ENCODE peak calls at places on chromosomes 7 and 10, in six cellular contexts. One of them, this sample, is unnamed.

GRCh38 chr10:119104653-119105024 is 726 bp downstream of the DENND10 start:
- DNase-seq in WERI-Rb-1: peak
- DNase-seq in uterus: peak
- DNase-seq in fibroblast of mammary gland: no peak
- DNase-seq in bronchial epithelial cell: no peak
- DNase-seq in HL-60: peak
- DNase-seq in this sample: peak

GRCh38 chr10:80945267-80945880 is 407.7 kb downstream of the SH2D4B start:
- DNase-seq in HL-60: peak
- DNase-seq in WERI-Rb-1: peak
- DNase-seq in bronchial epithelial cell: peak
- DNase-seq in uterus: no peak
- DNase-seq in fibroblast of mammary gland: no peak
- DNase-seq in this sample: no peak

GRCh38 chr10:13099144-13099665 is 758 bp upstream of the OPTN start:
- DNase-seq in fibroblast of mammary gland: peak
- DNase-seq in HL-60: no peak
- DNase-seq in bronchial epithelial cell: peak
- DNase-seq in WERI-Rb-1: peak
- DNase-seq in uterus: peak
- DNase-seq in this sample: peak

GRCh38 chr10:43294241-43294658 is 27.4 kb upstream of the RASGEF1A start:
- DNase-seq in uterus: no peak
- DNase-seq in HL-60: no peak
- DNase-seq in WERI-Rb-1: no peak
- DNase-seq in bronchial epithelial cell: no peak
- DNase-seq in fibroblast of mammary gland: no peak
- DNase-seq in this sample: no peak

GRCh38 chr10:122162566-122163181 is 108.4 kb upstream of the BTBD16 start:
- DNase-seq in WERI-Rb-1: peak
- DNase-seq in fibroblast of mammary gland: no peak
- DNase-seq in bronchial epithelial cell: no peak
- DNase-seq in uterus: no peak
- DNase-seq in HL-60: no peak
- DNase-seq in this sample: no peak

GRCh38 chr10:62851449-62851848 is 35.3 kb upstream of the EGR2 start:
- DNase-seq in fibroblast of mammary gland: peak
- DNase-seq in uterus: no peak
- DNase-seq in WERI-Rb-1: no peak
- DNase-seq in bronchial epithelial cell: peak
- DNase-seq in HL-60: peak
- DNase-seq in this sample: peak

GRCh38 chr7:15603124-15603523 is 41.3 kb upstream of the AGMO start:
- DNase-seq in fibroblast of mammary gland: peak
- DNase-seq in WERI-Rb-1: no peak
- DNase-seq in HL-60: no peak
- DNase-seq in uterus: no peak
- DNase-seq in bronchial epithelial cell: peak
- DNase-seq in this sample: no peak

GRCh38 chr10:94287331-94287730 is 75.4 kb downstream of the NOC3L start:
- DNase-seq in uterus: no peak
- DNase-seq in HL-60: no peak
- DNase-seq in fibroblast of mammary gland: no peak
- DNase-seq in WERI-Rb-1: no peak
- DNase-seq in bronchial epithelial cell: no peak
- DNase-seq in this sample: peak

GRCh38 chr7:3597243-3597642 is 296.2 kb downstream of the SDK1 start:
- DNase-seq in bronchial epithelial cell: no peak
- DNase-seq in fibroblast of mammary gland: no peak
- DNase-seq in uterus: no peak
- DNase-seq in HL-60: no peak
- DNase-seq in WERI-Rb-1: no peak
- DNase-seq in this sample: no peak

GRCh38 chr7:142913051-142913450 is 20.5 kb downstream of the TRPV5 start:
- DNase-seq in uterus: no peak
- DNase-seq in HL-60: no peak
- DNase-seq in fibroblast of mammary gland: no peak
- DNase-seq in bronchial epithelial cell: no peak
- DNase-seq in WERI-Rb-1: no peak
- DNase-seq in this sample: no peak

GRCh38 chr7:110090113-110090820 is 1000.7 kb upstream of the LRRN3 start:
- DNase-seq in uterus: no peak
- DNase-seq in HL-60: peak
- DNase-seq in fibroblast of mammary gland: peak
- DNase-seq in bronchial epithelial cell: peak
- DNase-seq in WERI-Rb-1: no peak
- DNase-seq in this sample: peak

GRCh38 chr7:47520408-47520807 is 61.5 kb downstream of the TNS3 start:
- DNase-seq in HL-60: no peak
- DNase-seq in fibroblast of mammary gland: peak
- DNase-seq in uterus: peak
- DNase-seq in WERI-Rb-1: no peak
- DNase-seq in bronchial epithelial cell: no peak
- DNase-seq in this sample: peak

GRCh38 chr10:48711830-48712229 is 27.2 kb downstream of the WDFY4 start:
- DNase-seq in bronchial epithelial cell: no peak
- DNase-seq in HL-60: no peak
- DNase-seq in uterus: no peak
- DNase-seq in WERI-Rb-1: no peak
- DNase-seq in fibroblast of mammary gland: no peak
- DNase-seq in this sample: no peak

GRCh38 chr10:62083413-62083794 is 181.9 kb downstream of the ARID5B start:
- DNase-seq in uterus: no peak
- DNase-seq in WERI-Rb-1: no peak
- DNase-seq in bronchial epithelial cell: peak
- DNase-seq in HL-60: no peak
- DNase-seq in fibroblast of mammary gland: peak
- DNase-seq in this sample: peak

GRCh38 chr7:38731195-38731594 is 100.0 kb upstream of the AMPH start:
- DNase-seq in HL-60: no peak
- DNase-seq in fibroblast of mammary gland: peak
- DNase-seq in WERI-Rb-1: no peak
- DNase-seq in uterus: no peak
- DNase-seq in bronchial epithelial cell: peak
- DNase-seq in this sample: peak

GRCh38 chr7:44386139-44386913 is 60.9 kb upstream of the CAMK2B start:
- DNase-seq in uterus: no peak
- DNase-seq in bronchial epithelial cell: no peak
- DNase-seq in fibroblast of mammary gland: peak
- DNase-seq in HL-60: no peak
- DNase-seq in WERI-Rb-1: no peak
- DNase-seq in this sample: peak

GRCh38 chr7:1494866-1495563 is 9.2 kb downstream of the INTS1 start:
- DNase-seq in uterus: no peak
- DNase-seq in HL-60: no peak
- DNase-seq in bronchial epithelial cell: no peak
- DNase-seq in WERI-Rb-1: no peak
- DNase-seq in fibroblast of mammary gland: no peak
- DNase-seq in this sample: no peak

GRCh38 chr7:34759477-34760125 is 101.6 kb downstream of the NPSR1 start:
- DNase-seq in uterus: no peak
- DNase-seq in fibroblast of mammary gland: peak
- DNase-seq in bronchial epithelial cell: peak
- DNase-seq in HL-60: no peak
- DNase-seq in WERI-Rb-1: peak
- DNase-seq in this sample: peak

GRCh38 chr7:56092789-56093531 is at the start of gene PHKG1:
- DNase-seq in HL-60: no peak
- DNase-seq in uterus: peak
- DNase-seq in fibroblast of mammary gland: peak
- DNase-seq in bronchial epithelial cell: peak
- DNase-seq in WERI-Rb-1: peak
- DNase-seq in this sample: peak

GRCh38 chr7:106862317-106863183 is 2.5 kb upstream of the PIK3CG start:
- DNase-seq in bronchial epithelial cell: no peak
- DNase-seq in HL-60: peak
- DNase-seq in fibroblast of mammary gland: peak
- DNase-seq in WERI-Rb-1: no peak
- DNase-seq in uterus: no peak
- DNase-seq in this sample: peak

GRCh38 chr10:83078645-83079044 is 1060.7 kb upstream of the GHITM start:
- DNase-seq in fibroblast of mammary gland: no peak
- DNase-seq in WERI-Rb-1: no peak
- DNase-seq in uterus: no peak
- DNase-seq in HL-60: no peak
- DNase-seq in bronchial epithelial cell: no peak
- DNase-seq in this sample: no peak

GRCh38 chr10:132516771-132517725 is 20.5 kb upstream of the INPP5A start:
- DNase-seq in bronchial epithelial cell: peak
- DNase-seq in WERI-Rb-1: peak
- DNase-seq in fibroblast of mammary gland: peak
- DNase-seq in uterus: peak
- DNase-seq in HL-60: no peak
- DNase-seq in this sample: peak

DNA sequence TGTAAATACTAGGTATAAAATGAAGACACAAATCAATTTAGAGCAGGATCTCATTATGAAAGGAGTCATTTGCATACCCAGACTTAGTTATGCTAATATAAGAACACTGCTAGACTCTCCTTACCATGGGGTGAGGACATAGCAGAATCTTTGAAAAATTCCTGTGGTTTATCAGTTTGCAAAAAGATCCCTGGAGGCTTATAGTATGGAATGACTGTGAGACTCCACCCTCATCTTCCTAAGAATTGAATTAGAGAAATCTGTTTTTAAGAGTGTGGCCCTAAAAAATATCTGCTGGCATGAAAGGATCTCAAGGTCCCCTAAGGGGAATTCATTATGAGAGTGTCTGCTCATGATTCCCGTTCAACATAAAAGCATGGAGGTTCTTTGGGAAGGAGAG is 63.2 kb downstream of the WNT2 start:
- DNase-seq in bronchial epithelial cell: peak
- DNase-seq in fibroblast of mammary gland: peak
- DNase-seq in HL-60: no peak
- DNase-seq in uterus: no peak
- DNase-seq in WERI-Rb-1: no peak
- DNase-seq in this sample: peak
- H3K4me3 ChIP-seq in bronchial epithelial cell: no peak
- H3K4me3 ChIP-seq in fibroblast of mammary gland: no peak
- H3K4me3 ChIP-seq in HL-60: no peak
- H3K4me3 ChIP-seq in uterus: no peak
- H3K4me3 ChIP-seq in WERI-Rb-1: no peak
- H3K4me3 ChIP-seq in this sample: no peak

DNA sequence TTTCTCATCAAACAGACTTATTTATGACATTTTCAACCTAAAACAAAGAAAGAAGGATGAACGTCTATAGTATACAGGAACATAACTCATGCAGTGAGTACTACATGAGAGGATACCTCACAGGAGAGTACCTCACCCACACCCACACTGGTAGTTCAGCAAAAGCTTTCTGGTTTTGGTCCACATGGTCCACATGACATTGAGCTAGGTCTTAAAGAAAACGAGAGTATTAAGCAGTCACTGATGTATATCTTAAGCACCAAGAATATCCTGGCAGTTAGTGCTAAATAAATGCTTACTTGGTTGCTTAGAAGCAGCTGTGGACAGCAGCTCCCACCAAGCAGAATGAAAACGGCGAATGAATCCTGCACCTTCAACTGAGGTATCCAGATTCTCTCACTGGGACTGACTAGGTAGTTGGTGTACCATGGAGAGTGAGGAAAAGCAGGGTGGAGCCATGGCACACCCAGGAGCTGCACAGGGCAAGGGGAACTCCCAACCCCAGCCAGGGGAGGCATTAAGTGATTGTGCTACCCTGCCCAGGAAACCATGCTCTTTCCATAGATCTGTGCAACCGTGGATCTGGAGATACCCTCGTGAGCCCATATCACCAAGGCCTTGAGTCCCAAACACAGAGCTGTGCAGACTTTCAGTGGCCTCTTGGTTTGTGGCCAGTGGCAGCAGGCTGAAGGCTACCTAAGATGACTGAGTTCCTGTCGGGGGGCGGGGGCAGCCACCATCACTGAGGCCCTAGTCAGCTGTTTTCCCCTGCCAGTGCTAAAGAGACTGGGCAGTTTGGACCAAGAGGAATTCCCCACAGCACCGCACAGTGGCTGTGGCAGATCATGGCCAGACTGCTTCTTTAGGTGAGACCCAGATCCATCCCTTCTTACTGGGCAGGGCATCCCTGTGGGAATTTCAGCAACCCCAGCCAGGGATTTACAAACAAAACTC is 143.4 kb downstream of the SGMS1 start:
- DNase-seq in fibroblast of mammary gland: no peak
- DNase-seq in WERI-Rb-1: no peak
- DNase-seq in bronchial epithelial cell: no peak
- DNase-seq in uterus: no peak
- DNase-seq in HL-60: no peak
- DNase-seq in this sample: no peak
- TF ChIP-seq CTCF in fibroblast of mammary gland: no peak
- TF ChIP-seq CTCF in WERI-Rb-1: no peak
- TF ChIP-seq CTCF in bronchial epithelial cell: no peak
- TF ChIP-seq CTCF in uterus: no peak
- TF ChIP-seq CTCF in HL-60: no peak
- TF ChIP-seq CTCF in this sample: no peak

DNA sequence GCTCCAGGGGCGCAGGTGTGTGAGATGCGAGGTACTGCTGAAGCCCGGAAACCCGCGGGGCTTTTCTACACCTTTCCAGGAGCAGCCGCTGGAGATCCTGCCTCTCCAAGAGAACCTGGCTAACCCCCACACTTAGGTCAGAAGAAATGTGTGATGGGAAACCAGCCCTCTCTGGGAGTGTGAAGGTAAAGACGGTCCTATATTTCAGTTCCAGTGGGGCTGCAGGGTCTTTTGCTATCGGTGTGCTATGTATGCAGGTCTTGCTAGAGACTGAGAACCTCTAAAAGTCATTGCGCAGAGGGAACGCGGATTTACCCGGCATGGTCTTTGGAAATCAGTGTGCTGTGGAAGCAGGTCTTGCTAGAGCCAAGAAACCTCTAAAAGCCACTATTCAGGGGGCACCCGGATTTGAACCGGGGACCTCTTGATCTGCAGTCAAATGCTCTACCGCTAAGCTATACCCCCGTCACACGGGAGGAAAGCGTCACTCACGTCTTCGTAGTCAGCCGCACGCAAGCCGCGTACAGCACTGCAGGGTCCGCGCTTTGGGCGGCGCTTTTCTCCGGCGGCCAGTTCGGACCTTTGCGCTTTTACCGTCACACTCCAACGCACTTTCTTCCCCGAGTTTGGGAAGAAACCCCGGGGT is 46.0 kb downstream of the ZNF777 start:
- DNase-seq in bronchial epithelial cell: peak
- DNase-seq in fibroblast of mammary gland: peak
- DNase-seq in HL-60: no peak
- DNase-seq in uterus: peak
- DNase-seq in WERI-Rb-1: no peak
- DNase-seq in this sample: peak
- H3K4me3 ChIP-seq in bronchial epithelial cell: no peak
- H3K4me3 ChIP-seq in fibroblast of mammary gland: peak
- H3K4me3 ChIP-seq in HL-60: no peak
- H3K4me3 ChIP-seq in uterus: no peak
- H3K4me3 ChIP-seq in WERI-Rb-1: no peak
- H3K4me3 ChIP-seq in this sample: peak

GRCh38 chr7:141549582-141549981 is 1.6 kb upstream of the AGK start:
- DNase-seq in WERI-Rb-1: no peak
- DNase-seq in fibroblast of mammary gland: no peak
- DNase-seq in uterus: no peak
- DNase-seq in bronchial epithelial cell: no peak
- DNase-seq in HL-60: no peak
- DNase-seq in this sample: no peak

GRCh38 chr7:141551773-141552162 is 558 bp downstream of the AGK start:
- DNase-seq in fibroblast of mammary gland: no peak
- DNase-seq in HL-60: no peak
- DNase-seq in bronchial epithelial cell: no peak
- DNase-seq in uterus: no peak
- DNase-seq in WERI-Rb-1: no peak
- DNase-seq in this sample: no peak

GRCh38 chr7:141550694-141551079 is 523 bp upstream of the AGK start:
- DNase-seq in bronchial epithelial cell: peak
- DNase-seq in HL-60: no peak
- DNase-seq in fibroblast of mammary gland: peak
- DNase-seq in WERI-Rb-1: peak
- DNase-seq in uterus: peak
- DNase-seq in this sample: no peak

GRCh38 chr7:141551080-141551772 is at the start of gene AGK:
- DNase-seq in fibroblast of mammary gland: peak
- DNase-seq in WERI-Rb-1: peak
- DNase-seq in HL-60: peak
- DNase-seq in bronchial epithelial cell: peak
- DNase-seq in uterus: peak
- DNase-seq in this sample: peak
- TF ChIP-seq CTCF in fibroblast of mammary gland: no peak
- TF ChIP-seq CTCF in WERI-Rb-1: no peak
- TF ChIP-seq CTCF in HL-60: no peak
- TF ChIP-seq CTCF in bronchial epithelial cell: no peak
- TF ChIP-seq CTCF in uterus: no peak
- TF ChIP-seq CTCF in this sample: no peak